ENCODE peak calls at places on chromosomes 12 and 14, in six cellular contexts. B, E, J, V, X and S are unnamed samples.

GRCh38 chr14:69090187-69090789 is 62.6 kb downstream of the DCAF5 start:
- DNase-seq in J (peak; percentile 35), V (peak; percentile 27), E (peak; percentile 33), X (no peak), B (peak; percentile 55), S (peak; percentile 30)

GRCh38 chr12:32034045-32034444 is 72.6 kb upstream of the BICD1 start:
- DNase-seq in E (no peak), X (no peak), J (no peak), B (no peak), V (peak; percentile 62), S (no peak)

GRCh38 chr12:62347922-62348650 is 87.9 kb downstream of the USP15 start:
- DNase-seq in J (no peak), V (no peak), X (no peak), E (no peak), B (peak; percentile 56), S (no peak)

GRCh38 chr12:20339060-20339459 is 29.3 kb upstream of the PDE3A start:
- DNase-seq in B (no peak), V (no peak), X (no peak), J (no peak), E (no peak), S (no peak)

GRCh38 chr12:8491848-8492530 is 21.3 kb upstream of the CLEC4D start:
- DNase-seq in J (no peak), E (no peak), B (no peak), V (no peak), X (no peak), S (no peak)

GRCh38 chr14:64467131-64467530 is 1.8 kb downstream of the AKAP5 start:
- DNase-seq in J (no peak), E (no peak), B (no peak), X (no peak), V (no peak), S (no peak)

GRCh38 chr14:92610849-92611271 is 97.3 kb downstream of the RIN3 start:
- DNase-seq in V (no peak), X (no peak), B (no peak), J (no peak), E (no peak), S (no peak)

GRCh38 chr14:103772078-103772712 is 56.6 kb downstream of the ZFYVE21 start:
- DNase-seq in E (no peak), J (no peak), B (no peak), X (no peak), V (no peak), S (no peak)

GRCh38 chr12:110180591-110181005 is 56.4 kb downstream of the IFT81 start:
- DNase-seq in X (no peak), B (peak; percentile 51), J (no peak), V (no peak), E (no peak), S (no peak)

GRCh38 chr12:2631613-2632350 is 163.0 kb upstream of the FKBP4 start:
- DNase-seq in J (no peak), X (no peak), V (no peak), E (no peak), B (no peak), S (no peak)

GRCh38 chr12:28710882-28711281 is 438.2 kb upstream of the FAR2 start:
- DNase-seq in X (no peak), E (no peak), J (no peak), V (no peak), B (peak; percentile 93), S (no peak)

GRCh38 chr12:100491104-100491503 is 17.4 kb downstream of the NR1H4 start:
- DNase-seq in V (no peak), E (no peak), B (no peak), X (no peak), J (no peak), S (no peak)

GRCh38 chr12:114784526-114784925 is 100.6 kb upstream of the TBX3 start:
- DNase-seq in J (no peak), E (no peak), B (peak; percentile 31), X (no peak), V (no peak), S (no peak)

GRCh38 chr14:65915125-65915524 is 502.6 kb downstream of the FUT8 start:
- DNase-seq in J (no peak), E (no peak), B (no peak), X (no peak), V (no peak), S (no peak)

GRCh38 chr12:52006726-52007157 is at the start of gene TAMALIN:
- DNase-seq in E (no peak), V (no peak), J (no peak), B (peak; percentile 53), X (no peak), S (no peak)

GRCh38 chr14:54712371-54712998 is 145.6 kb downstream of the SAMD4A start:
- DNase-seq in V (no peak), B (peak; percentile 59), J (no peak), X (no peak), E (no peak), S (no peak)

GRCh38 chr12:96258451-96258933 is 64.3 kb downstream of the ELK3 start:
- DNase-seq in J (no peak), B (peak; percentile 53), E (no peak), V (no peak), X (no peak), S (no peak)

GRCh38 chr14:62301911-62302310 is 539.7 kb downstream of the SNAPC1 start:
- DNase-seq in X (no peak), J (no peak), E (no peak), B (peak; percentile 62), V (no peak), S (no peak)

GRCh38 chr12:22803725-22804124 is 178.8 kb downstream of the ETNK1 start:
- DNase-seq in V (peak; percentile 2), B (no peak), E (no peak), X (no peak), J (no peak), S (no peak)

GRCh38 chr12:106586803-106587684 is 4.2 kb downstream of the RFX4 start:
- DNase-seq in J (no peak), B (no peak), X (no peak), E (no peak), V (no peak), S (no peak)

GRCh38 chr14:51880810-51881580 is 20.6 kb downstream of the GNG2 start:
- DNase-seq in X (no peak), V (no peak), J (no peak), E (no peak), B (no peak), S (no peak)

GRCh38 chr12:57983150-57983857 is 41.9 kb downstream of the ATP23 start:
- DNase-seq in X (no peak), V (peak; percentile 55), B (peak; percentile 67), E (peak; percentile 12), J (no peak), S (peak; percentile 18)

GRCh38 chr12:41013921-41014642 is 174.0 kb upstream of the PDZRN4 start:
- DNase-seq in V (no peak), J (no peak), B (no peak), X (no peak), E (no peak), S (no peak)
- TF ChIP-seq BHLHE40 in V (no peak), J (no peak), B (no peak), X (no peak), E (no peak), S (no peak)

DNA sequence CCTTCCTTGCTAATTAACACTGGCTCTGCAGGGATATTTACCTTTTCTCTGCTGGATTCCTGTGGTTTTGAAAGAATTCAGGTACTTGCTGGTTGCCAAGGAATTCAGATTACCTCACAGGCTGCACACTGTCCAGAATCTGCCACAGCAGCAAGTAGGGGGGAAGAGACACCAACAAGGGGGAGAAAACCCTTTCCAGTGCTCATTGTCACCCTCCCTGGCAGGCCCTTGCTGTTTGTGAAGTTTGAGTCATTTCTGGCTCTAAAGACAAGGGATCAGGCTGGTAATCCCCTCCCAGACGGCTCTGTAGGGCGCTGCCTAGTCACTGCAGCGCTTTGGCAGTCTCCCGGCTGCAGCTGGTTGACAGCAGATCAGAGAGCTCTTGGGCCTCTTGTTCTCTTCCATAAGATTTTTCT is 50.8 kb downstream of the TTLL5 start:
- DNase-seq in V (peak; percentile 2), J (peak; percentile 72), E (peak; percentile 96), X (peak; percentile 40), B (peak; percentile 85), S (no peak)
- TF ChIP-seq BHLHE40 in V (no peak), J (no peak), E (peak; percentile 16), X (no peak), B (no peak), S (no peak)

DNA sequence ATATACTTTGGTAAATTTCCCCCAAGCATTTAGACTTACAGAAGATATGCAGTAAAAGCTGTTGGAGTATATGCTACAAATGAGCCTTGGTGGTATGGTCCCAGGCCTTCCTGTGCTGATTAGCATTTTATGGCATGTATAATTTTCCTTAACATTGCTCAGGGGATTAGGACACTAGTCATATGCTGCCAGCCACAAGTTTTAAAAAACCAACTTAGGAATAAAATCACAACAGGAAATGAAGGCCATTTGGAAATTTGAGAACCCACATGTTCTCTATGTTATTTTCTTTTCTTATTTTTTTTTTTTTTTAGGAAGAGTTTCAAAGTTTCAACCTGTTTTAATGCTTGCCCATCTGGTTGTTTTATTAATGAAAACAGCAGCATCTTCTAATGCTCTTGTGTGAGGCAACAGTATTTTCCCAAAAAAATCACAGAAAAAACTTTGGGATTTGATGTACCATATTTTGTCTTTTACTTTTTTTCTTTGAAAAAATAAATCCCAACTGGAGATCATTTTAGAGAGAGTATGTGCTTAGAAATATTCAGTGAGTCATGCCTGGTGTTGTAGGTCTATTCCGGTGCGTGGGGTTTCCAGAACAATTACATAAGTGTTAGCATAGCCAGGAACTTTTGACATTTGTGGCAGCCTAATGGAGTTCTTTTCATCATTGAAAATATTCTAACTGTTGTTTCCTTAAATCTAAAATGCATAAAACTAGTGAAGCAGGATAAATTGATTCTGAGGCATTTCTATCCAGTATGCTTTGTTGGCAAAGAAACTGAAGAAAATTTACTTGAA is 21.7 kb upstream of the DUSP6 start:
- DNase-seq in J (no peak), X (no peak), E (no peak), B (peak; percentile 90), V (no peak), S (no peak)
- TF ChIP-seq BHLHE40 in J (no peak), X (no peak), E (no peak), B (no peak), V (no peak), S (no peak)

DNA sequence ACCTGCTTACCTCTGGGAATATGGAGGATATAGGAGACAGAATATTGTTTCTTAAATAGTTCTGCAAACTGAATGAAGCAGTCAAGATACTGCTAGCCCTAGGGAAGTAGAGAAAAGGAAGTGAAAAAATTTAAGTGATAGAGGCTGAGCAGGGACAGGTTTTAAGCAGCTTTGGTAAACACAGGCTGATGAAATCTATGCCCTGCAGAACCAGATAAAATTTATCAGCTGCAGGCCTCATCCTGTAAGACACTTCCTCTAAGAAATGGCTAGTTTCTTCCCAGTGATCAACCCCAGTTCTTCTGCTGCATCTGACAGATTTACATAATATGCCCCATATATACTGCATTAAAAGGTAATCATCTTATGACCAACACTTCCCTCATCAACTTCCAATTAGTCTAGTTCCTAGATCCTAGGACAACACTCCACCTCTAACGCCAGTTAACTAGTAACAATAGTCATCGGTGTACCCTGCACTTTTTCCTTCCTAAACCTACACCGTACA is 1.3 kb upstream of the ESYT1 start:
- DNase-seq in E (no peak), J (no peak), V (peak; percentile 77), B (no peak), X (no peak), S (no peak)
- TF ChIP-seq BHLHE40 in E (no peak), J (no peak), V (no peak), B (no peak), X (no peak), S (no peak)